ENCODE peak calls at places on chromosomes 12 and 14, in six cellular contexts. One of them, this sample, is unnamed.

GRCh38 chr14:80850197-80850814 is 91.2 kb downstream of the CEP128 start:
- ATAC-seq in A549: peak
- ATAC-seq in upper lobe of left lung: no peak
- ATAC-seq in K562: peak
- ATAC-seq in HepG2: peak
- ATAC-seq in GM12878: peak
- ATAC-seq in this sample: no peak

GRCh38 chr14:65301862-65302539 is 110.5 kb upstream of the FUT8 start:
- ATAC-seq in A549: no peak
- ATAC-seq in upper lobe of left lung: no peak
- ATAC-seq in K562: peak
- ATAC-seq in HepG2: peak
- ATAC-seq in GM12878: peak
- ATAC-seq in this sample: no peak

GRCh38 chr14:71429900-71430299 is 502.3 kb upstream of the RGS6 start:
- ATAC-seq in A549: no peak
- ATAC-seq in upper lobe of left lung: no peak
- ATAC-seq in K562: no peak
- ATAC-seq in HepG2: no peak
- ATAC-seq in GM12878: peak
- ATAC-seq in this sample: no peak

GRCh38 chr12:115870021-115870420 is 407.5 kb downstream of the MED13L start:
- ATAC-seq in A549: no peak
- ATAC-seq in upper lobe of left lung: no peak
- ATAC-seq in K562: no peak
- ATAC-seq in HepG2: no peak
- ATAC-seq in GM12878: no peak
- ATAC-seq in this sample: no peak

GRCh38 chr14:91830777-91831176 is 36.6 kb downstream of the TC2N start:
- ATAC-seq in A549: no peak
- ATAC-seq in upper lobe of left lung: peak
- ATAC-seq in K562: no peak
- ATAC-seq in HepG2: no peak
- ATAC-seq in GM12878: peak
- ATAC-seq in this sample: no peak

GRCh38 chr14:74793506-74794155 is 30.5 kb downstream of the YLPM1 start:
- ATAC-seq in A549: peak
- ATAC-seq in upper lobe of left lung: no peak
- ATAC-seq in K562: peak
- ATAC-seq in HepG2: no peak
- ATAC-seq in GM12878: no peak
- ATAC-seq in this sample: no peak

GRCh38 chr12:127108360-127109215 is 1158.4 kb upstream of the TMEM132C start:
- ATAC-seq in A549: peak
- ATAC-seq in upper lobe of left lung: peak
- ATAC-seq in K562: peak
- ATAC-seq in HepG2: peak
- ATAC-seq in GM12878: peak
- ATAC-seq in this sample: peak

GRCh38 chr14:74547331-74547927 is 53.9 kb downstream of the ISCA2 start:
- ATAC-seq in A549: no peak
- ATAC-seq in upper lobe of left lung: no peak
- ATAC-seq in K562: no peak
- ATAC-seq in HepG2: no peak
- ATAC-seq in GM12878: no peak
- ATAC-seq in this sample: no peak

GRCh38 chr14:99611639-99612038 is 7.6 kb upstream of the CCDC85C start:
- ATAC-seq in A549: no peak
- ATAC-seq in upper lobe of left lung: no peak
- ATAC-seq in K562: no peak
- ATAC-seq in HepG2: no peak
- ATAC-seq in GM12878: no peak
- ATAC-seq in this sample: no peak

GRCh38 chr14:35213869-35214387 is 78.3 kb upstream of the PSMA6 start:
- ATAC-seq in A549: peak
- ATAC-seq in upper lobe of left lung: peak
- ATAC-seq in K562: no peak
- ATAC-seq in HepG2: peak
- ATAC-seq in GM12878: no peak
- ATAC-seq in this sample: no peak

GRCh38 chr14:95157987-95158712 is 821 bp upstream of the DICER1 start:
- ATAC-seq in A549: peak
- ATAC-seq in upper lobe of left lung: no peak
- ATAC-seq in K562: peak
- ATAC-seq in HepG2: peak
- ATAC-seq in GM12878: peak
- ATAC-seq in this sample: no peak

GRCh38 chr14:76584271-76584702 is 177.0 kb upstream of the VASH1 start:
- ATAC-seq in A549: no peak
- ATAC-seq in upper lobe of left lung: no peak
- ATAC-seq in K562: no peak
- ATAC-seq in HepG2: no peak
- ATAC-seq in GM12878: no peak
- ATAC-seq in this sample: peak

GRCh38 chr12:52390739-52391617 is 5.5 kb upstream of the KRT84 start:
- ATAC-seq in A549: peak
- ATAC-seq in upper lobe of left lung: no peak
- ATAC-seq in K562: peak
- ATAC-seq in HepG2: peak
- ATAC-seq in GM12878: peak
- ATAC-seq in this sample: no peak

GRCh38 chr14:77648520-77649200 is 32.2 kb upstream of the SPTLC2 start:
- ATAC-seq in A549: no peak
- ATAC-seq in upper lobe of left lung: no peak
- ATAC-seq in K562: no peak
- ATAC-seq in HepG2: no peak
- ATAC-seq in GM12878: no peak
- ATAC-seq in this sample: no peak

GRCh38 chr12:4700621-4701026 is 19.6 kb upstream of the GALNT8 start:
- ATAC-seq in A549: no peak
- ATAC-seq in upper lobe of left lung: peak
- ATAC-seq in K562: no peak
- ATAC-seq in HepG2: no peak
- ATAC-seq in GM12878: no peak
- ATAC-seq in this sample: peak

GRCh38 chr14:23465261-23465660 is 4.2 kb upstream of the NGDN start:
- ATAC-seq in A549: no peak
- ATAC-seq in upper lobe of left lung: no peak
- ATAC-seq in K562: no peak
- ATAC-seq in HepG2: no peak
- ATAC-seq in GM12878: no peak
- ATAC-seq in this sample: no peak

GRCh38 chr12:63927511-63927910 is 83.0 kb downstream of the SRGAP1 start:
- ATAC-seq in A549: no peak
- ATAC-seq in upper lobe of left lung: no peak
- ATAC-seq in K562: no peak
- ATAC-seq in HepG2: no peak
- ATAC-seq in GM12878: no peak
- ATAC-seq in this sample: no peak

GRCh38 chr14:56147980-56148901 is 30.0 kb downstream of the PELI2 start:
- ATAC-seq in A549: peak
- ATAC-seq in upper lobe of left lung: peak
- ATAC-seq in K562: no peak
- ATAC-seq in HepG2: no peak
- ATAC-seq in GM12878: no peak
- ATAC-seq in this sample: no peak

GRCh38 chr12:54549774-54550451 is 512 bp downstream of the PDE1B start:
- ATAC-seq in A549: peak
- ATAC-seq in upper lobe of left lung: peak
- ATAC-seq in K562: no peak
- ATAC-seq in HepG2: peak
- ATAC-seq in GM12878: peak
- ATAC-seq in this sample: peak

GRCh38 chr14:100873083-100873482 is 30.4 kb downstream of the RTL1 start:
- ATAC-seq in A549: no peak
- ATAC-seq in upper lobe of left lung: no peak
- ATAC-seq in K562: no peak
- ATAC-seq in HepG2: no peak
- ATAC-seq in GM12878: no peak
- ATAC-seq in this sample: no peak

GRCh38 chr12:79842630-79843029 is 92.3 kb downstream of the PPP1R12A start:
- ATAC-seq in A549: no peak
- ATAC-seq in upper lobe of left lung: no peak
- ATAC-seq in K562: no peak
- ATAC-seq in HepG2: no peak
- ATAC-seq in GM12878: no peak
- ATAC-seq in this sample: no peak

GRCh38 chr12:38907171-38907923 is 2.0 kb upstream of the CPNE8 start:
- ATAC-seq in A549: no peak
- ATAC-seq in upper lobe of left lung: no peak
- ATAC-seq in K562: no peak
- ATAC-seq in HepG2: no peak
- ATAC-seq in GM12878: no peak
- ATAC-seq in this sample: no peak

GRCh38 chr12:88420460-88420859 is 159.8 kb downstream of the KITLG start:
- ATAC-seq in A549: peak
- ATAC-seq in upper lobe of left lung: peak
- ATAC-seq in K562: no peak
- ATAC-seq in HepG2: no peak
- ATAC-seq in GM12878: no peak
- ATAC-seq in this sample: peak

GRCh38 chr12:54759751-54760150 is 94.6 kb upstream of the MUCL1 start:
- ATAC-seq in A549: peak
- ATAC-seq in upper lobe of left lung: no peak
- ATAC-seq in K562: peak
- ATAC-seq in HepG2: peak
- ATAC-seq in GM12878: peak
- ATAC-seq in this sample: no peak

GRCh38 chr14:47276931-47277330 is 398.5 kb downstream of the MDGA2 start:
- ATAC-seq in A549: no peak
- ATAC-seq in upper lobe of left lung: no peak
- ATAC-seq in K562: no peak
- ATAC-seq in HepG2: no peak
- ATAC-seq in GM12878: no peak
- ATAC-seq in this sample: no peak

GRCh38 chr14:57389646-57390036 is 745 bp upstream of the NAA30 start:
- ATAC-seq in A549: no peak
- ATAC-seq in upper lobe of left lung: no peak
- ATAC-seq in K562: no peak
- ATAC-seq in HepG2: peak
- ATAC-seq in GM12878: no peak
- ATAC-seq in this sample: no peak

DNA sequence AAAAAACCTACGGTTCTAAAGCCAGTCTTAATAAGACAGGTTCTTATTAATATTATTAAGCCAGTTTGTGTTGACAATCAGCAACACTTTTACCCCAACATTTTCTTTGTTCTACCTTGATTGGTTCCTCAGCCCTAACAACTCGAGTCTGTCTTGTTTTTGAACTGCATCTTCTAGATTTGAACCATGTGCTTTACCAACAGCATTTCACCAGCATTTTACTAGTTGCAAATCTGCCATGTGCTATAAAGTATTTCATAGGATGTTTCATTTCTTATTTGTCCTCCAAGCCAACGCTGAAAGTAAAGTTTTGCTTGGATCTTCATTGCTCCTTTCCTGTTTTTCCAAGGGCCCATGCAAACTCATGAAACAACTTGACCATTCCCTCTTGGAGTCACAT is 133.4 kb downstream of the ST8SIA1 start:
- ATAC-seq in A549: no peak
- ATAC-seq in upper lobe of left lung: no peak
- ATAC-seq in K562: no peak
- ATAC-seq in HepG2: no peak
- ATAC-seq in GM12878: no peak
- ATAC-seq in this sample: no peak
- TF ChIP-seq EP300 in A549: no peak
- TF ChIP-seq EP300 in upper lobe of left lung: no peak
- TF ChIP-seq EP300 in K562: no peak
- TF ChIP-seq EP300 in HepG2: no peak
- TF ChIP-seq EP300 in GM12878: no peak
- TF ChIP-seq EP300 in this sample: no peak

GRCh38 chr14:73136085-73136386 is 271 bp upstream of the PSEN1 start:
- ATAC-seq in A549: no peak
- ATAC-seq in upper lobe of left lung: no peak
- ATAC-seq in K562: no peak
- ATAC-seq in HepG2: no peak
- ATAC-seq in GM12878: no peak
- ATAC-seq in this sample: no peak
- TF ChIP-seq EP300 in A549: no peak
- TF ChIP-seq EP300 in upper lobe of left lung: no peak
- TF ChIP-seq EP300 in K562: no peak
- TF ChIP-seq EP300 in HepG2: no peak
- TF ChIP-seq EP300 in GM12878: no peak
- TF ChIP-seq EP300 in this sample: no peak

DNA sequence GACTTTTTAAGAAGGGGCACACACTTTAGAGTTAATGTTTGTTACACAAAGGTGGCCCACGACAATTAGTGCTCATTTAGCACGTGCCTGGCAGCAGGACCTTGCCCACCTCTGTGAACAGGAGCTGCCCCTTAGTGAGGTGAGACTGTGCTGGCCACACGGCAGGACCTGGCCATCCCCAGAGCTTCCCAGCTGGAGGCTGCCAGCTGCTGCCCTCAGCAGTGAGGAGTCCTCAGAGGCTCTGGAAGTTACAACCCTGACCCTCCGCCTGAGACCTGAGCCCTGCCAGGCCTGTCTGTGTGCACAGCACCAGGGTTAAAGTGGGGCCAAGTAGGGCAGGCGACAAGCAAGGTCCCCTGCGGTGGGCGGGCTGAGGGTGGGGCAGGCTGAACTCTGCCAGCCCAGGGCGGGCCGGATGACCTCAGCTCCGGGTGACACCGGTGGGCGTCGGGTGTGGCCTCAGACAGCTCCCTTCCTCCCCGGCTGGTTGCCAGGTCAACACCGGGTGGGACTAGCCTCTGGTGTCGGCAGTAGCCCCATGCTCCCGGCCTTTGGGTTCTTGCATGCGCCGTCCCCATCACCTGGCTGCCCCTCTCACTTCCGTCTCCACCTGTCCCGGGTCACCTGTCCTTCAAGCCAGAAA is 9.2 kb upstream of the LBHD2 start:
- ATAC-seq in A549: peak
- ATAC-seq in upper lobe of left lung: peak
- ATAC-seq in K562: peak
- ATAC-seq in HepG2: peak
- ATAC-seq in GM12878: peak
- ATAC-seq in this sample: peak
- TF ChIP-seq EP300 in A549: no peak
- TF ChIP-seq EP300 in upper lobe of left lung: no peak
- TF ChIP-seq EP300 in K562: no peak
- TF ChIP-seq EP300 in HepG2: no peak
- TF ChIP-seq EP300 in GM12878: no peak
- TF ChIP-seq EP300 in this sample: no peak

DNA sequence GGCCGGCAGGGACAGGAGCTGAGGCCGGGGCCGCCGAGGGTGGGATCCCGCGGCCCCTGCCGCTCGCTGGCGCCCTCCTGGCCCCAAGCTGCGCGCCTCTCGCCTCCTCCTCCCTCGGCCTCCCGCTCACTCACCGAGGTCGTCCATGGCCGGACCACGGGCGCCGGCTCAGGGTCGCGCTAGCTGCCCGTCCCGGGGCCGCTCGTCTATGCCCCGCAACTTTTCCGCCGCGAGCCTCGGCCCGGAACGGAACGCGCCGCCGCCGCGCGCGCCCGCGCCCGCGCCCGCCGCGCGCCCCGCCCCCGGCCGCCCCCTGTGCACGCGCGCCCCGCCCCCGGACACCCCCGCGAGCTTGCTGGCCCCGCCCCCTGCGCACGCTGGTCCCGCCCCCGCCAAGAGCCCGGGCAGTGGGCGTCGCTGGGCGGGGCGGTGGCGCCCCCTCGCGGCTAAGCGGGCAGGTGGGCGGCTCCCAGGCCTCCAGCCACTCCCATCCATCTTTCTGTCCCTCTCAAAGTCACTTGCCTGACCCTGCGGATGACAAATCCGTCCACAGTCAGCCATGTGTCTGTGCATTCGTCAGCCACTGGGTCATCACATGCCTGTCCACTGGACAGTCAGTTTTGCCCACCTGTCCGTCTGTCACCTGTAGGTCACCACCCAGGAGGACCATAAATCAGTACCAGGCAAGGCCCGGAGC is at the start of gene PXN:
- ATAC-seq in A549: peak
- ATAC-seq in upper lobe of left lung: peak
- ATAC-seq in K562: peak
- ATAC-seq in HepG2: peak
- ATAC-seq in GM12878: peak
- ATAC-seq in this sample: peak
- TF ChIP-seq EP300 in A549: no peak
- TF ChIP-seq EP300 in upper lobe of left lung: no peak
- TF ChIP-seq EP300 in K562: no peak
- TF ChIP-seq EP300 in HepG2: no peak
- TF ChIP-seq EP300 in GM12878: no peak
- TF ChIP-seq EP300 in this sample: no peak

This sample was measured in gastroesophageal sphincter.